ENCODE peak calls at places on chromosomes 5 and 9, in six cellular contexts. G is tibial nerve; K is CD8-positive, alpha-beta memory T cell; N is spleen; P is adipocyte; M is ovary. B is an unnamed sample.
A peak's percentile ranks its signal among the peaks of the same experiment; 100 is the strongest.

GRCh38 chr5:172185096-172185461 is 2.9 kb downstream of the STK10 start:
- DNase-seq in G (no peak), N (no peak), P (no peak), K (no peak), M (no peak), B (no peak)

GRCh38 chr5:114185274-114185673 is 176.6 kb upstream of the KCNN2 start:
- DNase-seq in P (no peak), K (no peak), N (no peak), M (no peak), G (no peak), B (peak; percentile 8)

GRCh38 chr5:142862585-142862984 is 92.4 kb downstream of the ARHGAP26 start:
- DNase-seq in M (no peak), P (no peak), K (no peak), N (no peak), G (no peak), B (no peak)

GRCh38 chr5:141522301-141522700 is 33.4 kb downstream of the PCDHGC5 start:
- DNase-seq in P (no peak), N (no peak), G (no peak), K (no peak), M (no peak), B (no peak)

GRCh38 chr5:52789378-52789777 is 1.7 kb downstream of the ITGA1 start:
- DNase-seq in M (no peak), G (no peak), K (no peak), N (no peak), P (no peak), B (no peak)

GRCh38 chr9:89387970-89388867 is 69.9 kb downstream of the SECISBP2 start:
- DNase-seq in M (peak; percentile 46), N (peak; percentile 91), G (peak; percentile 89), K (no peak), P (peak; percentile 93), B (no peak)

GRCh38 chr5:34627794-34628193 is 28.3 kb upstream of the RAI14 start:
- DNase-seq in P (peak; percentile 53), K (no peak), G (no peak), N (no peak), M (no peak), B (no peak)

GRCh38 chr5:42889311-42889933 is 77.7 kb upstream of the SELENOP start:
- DNase-seq in N (no peak), M (peak; percentile 78), P (peak; percentile 91), K (peak; percentile 30), G (peak; percentile 93), B (peak; percentile 73)

GRCh38 chr5:177453852-177454396 is 7.3 kb downstream of the PRR7 start:
- DNase-seq in G (no peak), K (no peak), M (no peak), P (peak; percentile 43), N (no peak), B (peak; percentile 63)

GRCh38 chr5:34580983-34581382 is 75.1 kb upstream of the RAI14 start:
- DNase-seq in P (no peak), N (no peak), K (no peak), G (no peak), M (no peak), B (no peak)

GRCh38 chr9:128101231-128101641 is 26.3 kb downstream of the PTGES2 start:
- DNase-seq in P (no peak), K (no peak), N (peak; percentile 68), G (no peak), M (no peak), B (no peak)

GRCh38 chr9:121650220-121651013 is 1.0 kb upstream of the DAB2IP start:
- DNase-seq in N (peak; percentile 73), P (peak; percentile 76), G (no peak), M (peak; percentile 89), K (no peak), B (peak; percentile 98)

GRCh38 chr9:132749316-132749715 is 79.1 kb downstream of the GTF3C4 start:
- DNase-seq in P (no peak), N (peak; percentile 37), G (no peak), M (no peak), K (no peak), B (no peak)

GRCh38 chr9:5315187-5315923 is 10.8 kb upstream of the RLN2 start:
- DNase-seq in M (no peak), G (no peak), N (no peak), K (no peak), P (no peak), B (no peak)

GRCh38 chr5:131957721-131958483 is 12.4 kb upstream of the MEIKIN start:
- DNase-seq in P (no peak), M (no peak), K (no peak), N (no peak), G (no peak), B (no peak)

GRCh38 chr9:7223981-7224380 is 466.2 kb downstream of the KDM4C start:
- DNase-seq in K (no peak), M (no peak), P (no peak), G (no peak), N (no peak), B (no peak)

GRCh38 chr5:72160299-72160698 is 53.0 kb downstream of the MAP1B start:
- DNase-seq in N (no peak), K (no peak), M (no peak), G (no peak), P (peak; percentile 62), B (no peak)

GRCh38 chr5:158824167-158824882 is 275.4 kb downstream of the EBF1 start:
- DNase-seq in N (no peak), K (no peak), M (no peak), P (no peak), G (no peak), B (no peak)

GRCh38 chr5:109045710-109046109 is 298.0 kb downstream of the FER start:
- DNase-seq in M (no peak), K (no peak), G (no peak), N (no peak), P (peak; percentile 61), B (no peak)

GRCh38 chr5:73382412-73382795 is 66.2 kb downstream of the FOXD1 start:
- DNase-seq in K (no peak), P (no peak), N (no peak), G (no peak), M (no peak), B (no peak)

GRCh38 chr9:112173489-112174222 is 1.4 kb downstream of the SUSD1 start:
- DNase-seq in K (no peak), G (no peak), M (no peak), N (no peak), P (no peak), B (no peak)

GRCh38 chr5:10456583-10457562 is 15.2 kb downstream of the ROPN1L start:
- DNase-seq in N (peak; percentile 39), P (peak; percentile 52), G (no peak), M (no peak), K (no peak), B (no peak)

GRCh38 chr5:99010294-99010693 is 81.5 kb upstream of the CHD1 start:
- DNase-seq in M (no peak), N (no peak), K (no peak), G (no peak), P (no peak), B (no peak)

GRCh38 chr9:22308177-22308576 is 138.4 kb upstream of the DMRTA1 start:
- DNase-seq in G (no peak), K (no peak), M (no peak), N (no peak), P (no peak), B (no peak)

GRCh38 chr9:107422189-107422802 is 67.3 kb downstream of the KLF4 start:
- DNase-seq in N (peak; percentile 78), M (peak; percentile 39), K (no peak), G (peak; percentile 41), P (peak; percentile 85), B (peak; percentile 85)

GRCh38 chr5:91229031-91229623 is 154.0 kb downstream of the ARRDC3 start:
- DNase-seq in K (no peak), N (no peak), M (no peak), G (no peak), P (peak; percentile 36), B (no peak)

DNA sequence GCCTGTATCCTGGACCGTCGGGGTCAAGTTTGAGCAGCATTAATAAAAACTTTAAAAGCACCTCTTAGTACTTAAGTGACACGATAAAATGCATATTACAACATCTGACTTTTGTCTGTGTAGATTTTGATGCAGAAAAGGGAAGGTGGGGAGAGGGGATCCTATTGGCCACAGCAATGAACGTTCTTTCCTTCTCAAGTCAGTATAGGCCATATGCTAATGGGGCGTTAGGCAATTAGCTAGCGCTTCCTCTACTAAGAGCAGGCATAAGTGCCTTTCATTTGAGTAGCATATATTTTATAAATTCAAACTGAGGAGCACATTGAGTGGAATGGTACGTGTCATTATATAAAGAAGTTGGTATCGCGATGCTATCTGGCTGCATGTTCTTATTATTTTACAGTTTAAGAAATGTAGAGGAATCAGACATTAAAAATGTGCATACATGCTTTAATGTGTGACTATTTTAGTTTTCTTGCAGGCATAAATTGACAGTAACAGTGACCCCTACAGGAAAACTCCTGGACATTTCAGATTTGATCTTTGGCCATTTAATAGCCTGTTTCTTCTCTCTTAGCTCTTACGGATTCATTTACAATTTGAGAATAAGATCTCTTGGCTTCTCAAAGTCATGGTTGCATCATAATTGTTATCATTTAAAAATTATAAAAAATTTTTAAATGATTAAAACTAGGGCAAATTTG is 1.1 kb upstream of the GNA14 start:
- DNase-seq in M (no peak), N (no peak), P (peak; percentile 36), G (no peak), K (no peak), B (no peak)
- H3K4me3 ChIP-seq in M (peak overlapping the region; percentile 52), N (peak overlapping the region; percentile 69), P (peak overlapping the region; percentile 84), G (peak overlapping the region; percentile 58), K (no peak overlapping the region), B (no peak overlapping the region)

DNA sequence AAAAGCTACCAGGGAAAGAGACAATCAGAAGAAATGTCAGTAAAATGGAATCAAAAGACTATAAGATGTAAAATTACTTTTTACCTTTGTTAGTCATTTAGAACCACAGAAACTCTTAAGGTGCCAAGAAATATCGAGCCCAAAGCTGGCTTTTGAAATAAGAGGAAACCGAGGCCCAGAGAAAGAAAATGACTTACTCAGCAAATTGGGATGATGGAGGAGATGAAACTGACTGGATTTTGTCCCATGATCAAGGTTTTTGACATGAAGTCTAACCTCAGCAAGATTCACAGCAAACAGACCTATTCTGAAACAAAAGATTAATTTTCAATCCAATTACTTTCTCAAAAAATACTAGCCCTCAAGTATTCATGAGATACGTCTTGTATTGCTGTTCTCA is 696.2 kb upstream of the WWC1 start:
- DNase-seq in K (no peak), G (no peak), N (no peak), P (no peak), M (no peak), B (no peak)
- H3K4me1 ChIP-seq in K (no peaks in the 10 kb centered on the region), G (no peaks in the 10 kb centered on the region), N (no peaks in the 10 kb centered on the region), P (no peaks in the 10 kb centered on the region), M (no peaks in the 10 kb centered on the region), B (no peaks in the 10 kb centered on the region)

GRCh38 chr5:50744761-50745160 is 78.3 kb downstream of the PARP8 start:
- DNase-seq in M (no peak), N (no peak), K (no peak), G (no peak), P (peak; percentile 7), B (no peak)
- H3K4me3 ChIP-seq in M (peak overlapping the region; percentile 11), N (peak overlapping the region; percentile 60), K (peak overlapping the region; percentile 42), G (peak overlapping the region; percentile 30), P (peak overlapping the region; percentile 81), B (no peak overlapping the region)

DNA sequence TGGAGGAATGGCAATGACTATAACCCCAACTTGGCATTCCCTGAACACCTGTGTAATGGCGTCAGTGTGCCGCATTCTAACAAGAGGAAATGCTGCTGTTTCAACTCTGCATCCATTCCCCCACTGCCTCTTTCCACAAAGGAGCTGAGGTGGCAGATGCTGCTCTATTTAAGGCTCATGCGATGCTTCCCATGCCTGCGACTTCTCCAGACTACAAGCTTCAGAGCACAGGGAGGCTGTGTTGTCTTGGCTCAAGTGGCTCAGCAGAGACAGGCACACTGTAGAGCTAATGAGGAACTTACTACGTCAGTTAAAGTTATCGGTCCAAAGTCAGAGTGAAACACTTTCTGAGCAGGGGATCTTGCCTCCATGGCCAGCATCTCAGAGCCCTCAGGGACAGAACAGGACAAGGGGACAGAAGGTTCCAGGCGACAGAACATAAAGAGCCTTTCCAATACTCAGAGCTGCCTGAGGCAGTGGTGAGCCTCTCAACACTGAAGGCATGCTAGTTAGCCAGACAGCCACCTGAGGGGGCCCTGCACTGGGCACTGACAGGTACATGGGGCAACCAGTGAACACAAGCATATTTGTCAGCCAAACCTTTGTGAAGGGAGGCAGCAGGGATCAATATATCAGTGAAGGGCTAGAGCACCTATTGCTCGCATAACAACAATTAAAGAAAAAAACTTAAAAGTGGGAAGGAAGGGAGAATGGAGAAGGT is 21.8 kb downstream of the TNIP1 start:
- DNase-seq in K (no peak), M (no peak), G (no peak), P (no peak), N (peak; percentile 72), B (no peak)
- H3K4me1 ChIP-seq in K (peaks cover 8% of the 10 kb centered on the region), M (peaks cover 13% of the 10 kb centered on the region), G (peaks cover 29% of the 10 kb centered on the region), P (peaks cover 47% of the 10 kb centered on the region), N (peaks cover 99% of the 10 kb centered on the region), B (peaks cover 5% of the 10 kb centered on the region)

B was measured in BE2C.